ENCODE peak calls at places on chromosomes 12 and 14, in eight cellular contexts. U is HCT116, E is H1, O is breast epithelium, J is Panc1, P is K562, B is SK-N-SH, F is spleen. S is an unnamed sample.

GRCh38 chr14:54550514-54550913 is 16.4 kb upstream of the SAMD4A start:
- DNase-seq in U (no peak), E (no peak), O (no peak), J (no peak), P (no peak), B (no peak), F (no peak), S (no peak)

GRCh38 chr14:36495666-36496065 is 24.4 kb downstream of the NKX2-1 start:
- DNase-seq in U (no peak), E (no peak), O (no peak), J (no peak), P (no peak), B (no peak), F (no peak), S (no peak)

GRCh38 chr12:26906704-26907103 is 31.1 kb downstream of the INTS13 start:
- DNase-seq in U (no peak), E (no peak), O (no peak), J (no peak), P (no peak), B (peak; percentile 10), F (no peak), S (no peak)

GRCh38 chr14:80491131-80491530 is 279.8 kb upstream of the DIO2 start:
- DNase-seq in U (no peak), E (no peak), O (no peak), J (no peak), P (no peak), B (no peak), F (no peak), S (no peak)

GRCh38 chr14:91897121-91897701 is 29.9 kb upstream of the TC2N start:
- DNase-seq in U (no peak), E (no peak), O (no peak), J (no peak), P (no peak), B (no peak), F (no peak), S (peak; percentile 91)

GRCh38 chr12:4432878-4433820 is 12.5 kb downstream of the FGF6 start:
- DNase-seq in U (no peak), E (no peak), O (no peak), J (no peak), P (no peak), B (no peak), F (no peak), S (no peak)

GRCh38 chr12:51473947-51474346 is 49.3 kb downstream of the SLC4A8 start:
- DNase-seq in U (no peak), E (no peak), O (no peak), J (no peak), P (no peak), B (no peak), F (no peak), S (no peak)

GRCh38 chr12:54261817-54262402 is 18.0 kb downstream of the CBX5 start:
- DNase-seq in U (no peak), E (no peak), O (no peak), J (no peak), P (no peak), B (no peak), F (no peak), S (no peak)

GRCh38 chr12:34396861-34397590 is 374.7 kb downstream of the ALG10 start:
- DNase-seq in U (no peak), E (peak; percentile 10), O (peak; percentile 48), J (no peak), P (peak; percentile 1), B (peak; percentile 1), F (peak; percentile 41), S (peak; percentile 39)

GRCh38 chr14:77066555-77067172 is 31.4 kb upstream of the CIPC start:
- DNase-seq in U (no peak), E (no peak), O (no peak), J (no peak), P (no peak), B (no peak), F (no peak), S (no peak)

GRCh38 chr12:88067301-88067700 is 38.1 kb upstream of the C12orf50 start:
- DNase-seq in U (no peak), E (no peak), O (no peak), J (no peak), P (no peak), B (no peak), F (no peak), S (no peak)

GRCh38 chr14:93045211-93045674 is 70.5 kb downstream of the ITPK1 start:
- DNase-seq in U (no peak), E (no peak), O (no peak), J (no peak), P (no peak), B (no peak), F (peak; percentile 79), S (no peak)

GRCh38 chr12:49066120-49066519 is 3.7 kb downstream of the RHEBL1 start:
- DNase-seq in U (no peak), E (no peak), O (no peak), J (no peak), P (no peak), B (no peak), F (no peak), S (no peak)

GRCh38 chr12:27003421-27004311 is 10.5 kb downstream of the TM7SF3 start:
- DNase-seq in U (no peak), E (no peak), O (no peak), J (no peak), P (no peak), B (peak; percentile 44), F (no peak), S (no peak)

GRCh38 chr12:46983959-46984833 is 95.2 kb upstream of the PCED1B start:
- DNase-seq in U (peak; percentile 56), E (peak; percentile 53), O (no peak), J (peak; percentile 51), P (no peak), B (peak; percentile 27), F (no peak), S (no peak)

GRCh38 chr14:105582639-105583038 is 56.3 kb downstream of the TMEM121 start:
- DNase-seq in U (no peak), E (no peak), O (peak; percentile 41), J (no peak), P (no peak), B (no peak), F (peak; percentile 78), S (no peak)

GRCh38 chr12:12214635-12215131 is 52.2 kb downstream of the LRP6 start:
- DNase-seq in U (no peak), E (no peak), O (no peak), J (no peak), P (no peak), B (no peak), F (no peak), S (no peak)

GRCh38 chr12:107011519-107011918 is 24.6 kb upstream of the MTERF2 start:
- DNase-seq in U (no peak), E (no peak), O (no peak), J (no peak), P (no peak), B (no peak), F (no peak), S (no peak)

GRCh38 chr12:92866418-92866817 is 62.7 kb downstream of the EEA1 start:
- DNase-seq in U (no peak), E (no peak), O (no peak), J (no peak), P (no peak), B (no peak), F (no peak), S (no peak)

GRCh38 chr14:64507376-64508156 is 3.0 kb downstream of the ZBTB1 start:
- DNase-seq in U (no peak), E (no peak), O (no peak), J (no peak), P (no peak), B (no peak), F (no peak), S (no peak)

GRCh38 chr14:34944744-34945143 is 38.0 kb upstream of the SRP54 start:
- DNase-seq in U (no peak), E (no peak), O (no peak), J (no peak), P (no peak), B (no peak), F (no peak), S (no peak)

GRCh38 chr14:54338696-54339317 is 58.0 kb upstream of the CDKN3 start:
- DNase-seq in U (peak; percentile 55), E (no peak), O (no peak), J (no peak), P (no peak), B (no peak), F (no peak), S (no peak)

GRCh38 chr12:1474059-1474537 is 120.3 kb downstream of the FBXL14 start:
- DNase-seq in U (peak; percentile 65), E (no peak), O (no peak), J (peak; percentile 90), P (no peak), B (no peak), F (no peak), S (no peak)

GRCh38 chr12:14845350-14845750 is 2.0 kb upstream of the ART4 start:
- DNase-seq in U (peak; percentile 37), E (no peak), O (no peak), J (no peak), P (peak; percentile 21), B (peak; percentile 58), F (no peak), S (no peak)

GRCh38 chr14:91349481-91350074 is 68.0 kb downstream of the CCDC88C start:
- DNase-seq in U (no peak), E (no peak), O (no peak), J (no peak), P (no peak), B (no peak), F (peak; percentile 45), S (no peak)

DNA sequence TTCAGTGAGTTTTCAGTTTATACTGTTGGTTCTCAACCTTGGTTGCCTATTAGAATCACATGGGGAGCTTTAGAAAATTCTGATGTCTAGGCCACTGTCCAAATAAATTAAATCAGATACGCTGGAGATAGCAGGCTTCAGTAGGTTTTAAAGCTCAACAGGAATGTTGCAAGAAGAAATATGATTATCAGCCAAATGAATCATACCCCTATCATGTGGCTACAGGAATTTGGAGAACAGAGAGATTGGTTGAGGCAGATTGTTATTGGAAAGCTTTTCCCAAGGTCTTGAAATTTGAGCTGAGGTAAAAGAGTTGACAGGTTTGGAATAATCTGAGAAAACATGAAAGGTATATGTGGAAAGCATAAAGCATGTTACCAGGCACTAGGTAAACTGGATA is 125.3 kb downstream of the WIF1 start:
- DNase-seq in U (no peak), E (no peak), O (no peak), J (no peak), P (no peak), B (no peak), F (no peak), S (no peak)
- TF ChIP-seq POLR2AphosphoS5 in U (no peak), E (no peak), O (no peak), J (no peak), P (no peak), B (no peak), F (no peak), S (no peak)

GRCh38 chr12:6640497-6640896 is 4.7 kb upstream of the LPAR5 start:
- DNase-seq in U (no peak), E (no peak), O (no peak), J (no peak), P (no peak), B (no peak), F (no peak), S (no peak)
- H3K9me3 ChIP-seq in U (peaks cover 10% of the 10 kb centered on the region), E (no peaks in the 10 kb centered on the region), O (no peaks in the 10 kb centered on the region), J (peaks cover 3% of the 10 kb centered on the region), P (peaks cover 8% of the 10 kb centered on the region), B (no peaks in the 10 kb centered on the region), F (peaks cover 5% of the 10 kb centered on the region), S (no peaks in the 10 kb centered on the region)

GRCh38 chr12:56086608-56087007 is 6.6 kb downstream of the ERBB3 start:
- DNase-seq in U (no peak), E (no peak), O (no peak), J (no peak), P (no peak), B (no peak), F (no peak), S (no peak)
- TF ChIP-seq POLR2AphosphoS5 in U (no peak), E (no peak), O (no peak), J (no peak), P (no peak), B (no peak), F (no peak), S (no peak)

GRCh38 chr12:31965090-31965489 is 5.9 kb downstream of the RESF1 start:
- DNase-seq in U (no peak), E (no peak), O (no peak), J (no peak), P (no peak), B (no peak), F (no peak), S (no peak)
- H3K9me3 ChIP-seq in U (no peaks in the 10 kb centered on the region), E (no peaks in the 10 kb centered on the region), O (no peaks in the 10 kb centered on the region), J (no peaks in the 10 kb centered on the region), P (peaks cover 7% of the 10 kb centered on the region), B (no peaks in the 10 kb centered on the region), F (no peaks in the 10 kb centered on the region), S (no peaks in the 10 kb centered on the region)

S was measured in sigmoid colon.